ENCODE peak calls at places on chromosome 7, in ten cellular contexts. L is PC-3, F is foreskin fibroblast, B is ovary, E is GM12864, N is IMR-90, G is lower lobe of right lung, K is GM06990, S is fibroblast of mammary gland, U is transverse colon. R is an unnamed sample.

GRCh38 chr7:25093268-25093802 is 31.7 kb downstream of the CYCS start:
- DNase-seq in N (peak; percentile 70), L (peak; percentile 90), E (no peak), F (peak; percentile 58), S (peak; percentile 78), U (peak; percentile 82), K (peak; percentile 57), G (peak; percentile 84), B (peak; percentile 32), R (peak; percentile 85)

GRCh38 chr7:94355389-94355788 is 39.3 kb upstream of the COL1A2 start:
- DNase-seq in S (peak; percentile 45), L (no peak), F (no peak), N (peak; percentile 49), E (no peak), B (no peak), U (no peak), G (no peak), K (no peak), R (no peak)

GRCh38 chr7:34756025-34756437 is 98.0 kb downstream of the NPSR1 start:
- DNase-seq in G (no peak), L (no peak), S (no peak), K (no peak), E (no peak), B (no peak), F (no peak), U (no peak), N (no peak), R (peak; percentile 13)

GRCh38 chr7:51315393-51316261 is 982 bp downstream of the COBL start:
- DNase-seq in E (no peak), S (peak; percentile 1), B (no peak), N (no peak), G (peak; percentile 56), U (peak; percentile 78), F (no peak), L (peak; percentile 74), K (no peak), R (peak; percentile 67)

GRCh38 chr7:121385800-121386179 is 10.3 kb downstream of the FAM3C start:
- DNase-seq in E (peak; percentile 75), S (no peak), L (no peak), N (peak; percentile 15), G (no peak), F (no peak), U (no peak), K (peak; percentile 54), B (no peak), R (no peak)

GRCh38 chr7:40584667-40585433 is 450.0 kb downstream of the SUGCT start:
- DNase-seq in G (no peak), E (no peak), L (peak; percentile 67), F (no peak), B (no peak), N (peak; percentile 80), K (no peak), U (no peak), S (peak; percentile 45), R (peak; percentile 44)

GRCh38 chr7:118148930-118149329 is 35.0 kb upstream of the LSM8 start:
- DNase-seq in K (no peak), E (no peak), U (no peak), G (no peak), N (peak; percentile 8), L (peak; percentile 1), S (no peak), B (no peak), F (no peak), R (no peak)

GRCh38 chr7:143882020-143882610 is 19.9 kb downstream of the TCAF1 start:
- DNase-seq in K (no peak), G (no peak), F (peak; percentile 15), E (no peak), S (peak; percentile 64), U (peak; percentile 45), B (peak; percentile 81), L (no peak), N (peak; percentile 59), R (no peak)

GRCh38 chr7:50197547-50197946 is 104.5 kb upstream of the ZPBP start:
- DNase-seq in E (no peak), N (no peak), K (peak; percentile 57), L (peak; percentile 65), B (no peak), U (no peak), G (no peak), F (no peak), S (no peak), R (peak; percentile 74)

DNA sequence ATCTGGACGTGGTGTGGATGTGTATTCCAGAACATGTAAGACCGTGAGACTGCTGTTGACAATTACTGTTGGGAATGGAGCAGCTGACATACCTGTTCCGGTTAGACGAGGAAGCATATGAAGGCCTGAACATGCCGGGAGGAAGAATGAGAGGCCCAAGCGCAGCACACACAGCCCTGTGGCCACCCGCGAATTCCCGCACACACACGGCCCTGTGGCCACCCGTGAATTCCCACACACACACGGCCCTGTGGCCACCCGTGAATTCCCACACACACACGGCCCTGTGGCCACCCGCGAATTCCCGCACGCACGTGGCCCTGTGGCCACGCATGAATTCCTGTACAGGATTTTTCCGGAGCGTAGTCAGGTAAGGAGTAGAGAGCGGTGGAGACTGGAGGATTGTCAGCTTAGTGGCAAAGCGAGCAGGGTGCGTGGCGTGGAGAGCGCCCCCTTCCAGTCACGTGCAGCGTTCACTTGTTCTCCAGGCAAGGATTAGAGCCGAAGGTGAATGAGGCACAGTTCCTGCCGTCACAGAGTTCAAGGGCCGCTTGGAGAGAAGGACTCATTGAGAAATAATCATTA is 9.5 kb upstream of the SUN1 start:
- DNase-seq in K (no peak), N (no peak), U (no peak), L (no peak), G (no peak), F (no peak), B (no peak), S (no peak), E (no peak), R (no peak)
- TF ChIP-seq CTCF in K (no peak), N (no peak), U (no peak), L (peak; percentile 41), G (no peak), F (no peak), B (no peak), S (no peak), E (no peak), R (no peak)

GRCh38 chr7:8724080-8724718 is 290.8 kb downstream of the NXPH1 start:
- DNase-seq in K (no peak), G (no peak), B (no peak), L (peak; percentile 47), F (no peak), E (peak; percentile 5), S (no peak), U (peak; percentile 42), N (no peak), R (peak; percentile 62)
- TF ChIP-seq CTCF in K (peak; percentile 90), G (peak; percentile 43), B (no peak), L (peak; percentile 73), F (peak; percentile 6), E (peak; percentile 83), S (no peak), U (peak; percentile 61), N (no peak), R (peak; percentile 68)

GRCh38 chr7:17944720-17945119 is 4.4 kb upstream of the SNX13 start:
- DNase-seq in L (no peak), K (no peak), G (no peak), F (no peak), B (no peak), N (no peak), U (no peak), E (no peak), S (no peak), R (no peak)
- TF ChIP-seq CTCF in L (peak; percentile 36), K (no peak), G (no peak), F (no peak), B (no peak), N (no peak), U (no peak), E (peak; percentile 26), S (peak; percentile 10), R (no peak)

GRCh38 chr7:139359366-139360209 is at the start of gene LUC7L2:
- DNase-seq in E (peak; percentile 95), L (peak; percentile 98), K (peak; percentile 100), U (peak; percentile 100), F (peak; percentile 99), B (peak; percentile 99), S (peak; percentile 98), G (peak; percentile 100), N (peak; percentile 98), R (peak; percentile 98)
- TF ChIP-seq CTCF in E (no peak), L (no peak), K (no peak), U (no peak), F (no peak), B (peak; percentile 28), S (no peak), G (no peak), N (peak; percentile 22), R (no peak)

GRCh38 chr7:138864667-138865066 is 66.7 kb upstream of the ATP6V0A4 start:
- DNase-seq in L (peak; percentile 94), G (no peak), S (peak; percentile 92), F (peak; percentile 74), U (no peak), E (no peak), K (no peak), N (peak; percentile 78), B (no peak), R (peak; percentile 96)

GRCh38 chr7:138868711-138869110 is 70.7 kb upstream of the ATP6V0A4 start:
- DNase-seq in U (no peak), F (no peak), G (no peak), K (no peak), E (no peak), L (no peak), S (no peak), N (no peak), B (no peak), R (no peak)

GRCh38 chr7:138867744-138868143 is 69.7 kb upstream of the ATP6V0A4 start:
- DNase-seq in E (no peak), G (no peak), B (no peak), S (no peak), L (no peak), U (no peak), K (no peak), F (no peak), N (no peak), R (no peak)

GRCh38 chr7:138865843-138866242 is 67.8 kb upstream of the ATP6V0A4 start:
- DNase-seq in B (no peak), E (no peak), N (no peak), U (no peak), S (no peak), G (no peak), L (peak; percentile 33), F (no peak), K (no peak), R (no peak)

DNA sequence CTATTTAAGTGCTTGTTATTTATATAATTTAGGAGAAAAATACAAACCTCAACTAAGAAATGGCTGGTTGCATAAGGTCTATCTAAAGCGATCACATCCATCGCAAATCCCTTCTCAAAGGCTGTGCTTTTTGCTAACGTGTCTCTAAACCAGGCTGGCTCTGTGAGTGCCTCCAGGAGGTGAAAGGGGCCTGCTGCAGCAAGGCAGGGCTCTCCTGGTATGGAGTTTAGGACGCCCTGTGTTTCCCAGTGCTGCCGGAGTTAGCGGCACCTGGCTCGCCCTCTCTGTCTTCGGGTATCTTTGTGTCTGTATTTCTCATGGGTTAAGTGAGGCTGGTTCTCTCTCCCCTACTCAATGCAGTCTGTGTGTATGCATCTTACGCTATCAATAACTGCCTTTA is 68.4 kb upstream of the ATP6V0A4 start:
- DNase-seq in E (no peak), U (no peak), L (no peak), G (no peak), B (no peak), N (no peak), K (no peak), F (no peak), S (no peak), R (no peak)
- TF ChIP-seq CTCF in E (no peak), U (no peak), L (no peak), G (no peak), B (no peak), N (no peak), K (no peak), F (no peak), S (no peak), R (no peak)

R was measured in MCF 10A.